ENCODE peak calls at places on chromosomes 2 and 18, in seven cellular contexts. H, Y, N, K, D, F and E are unnamed samples.

GRCh38 chr2:6944546-6944945 is 27.3 kb downstream of the RNF144A start:
- DNase-seq in H (no peak), Y (no peak), N (no peak), K (no peak), D (no peak), F (no peak), E (no peak)

GRCh38 chr2:12538300-12538699 is 178.4 kb upstream of the TRIB2 start:
- DNase-seq in H (no peak), Y (no peak), N (no peak), K (no peak), D (no peak), F (no peak), E (no peak)

GRCh38 chr2:206164261-206164862 is 4.7 kb downstream of the EEF1B2 start:
- DNase-seq in H (peak), Y (peak), N (no peak), K (peak), D (no peak), F (peak), E (peak)

GRCh38 chr2:223047260-223047761 is 4.7 kb upstream of the KCNE4 start:
- DNase-seq in H (no peak), Y (no peak), N (no peak), K (peak), D (no peak), F (peak), E (peak)

GRCh38 chr2:200587007-200587616 is 1.3 kb downstream of the AOX1 start:
- DNase-seq in H (no peak), Y (no peak), N (no peak), K (no peak), D (no peak), F (no peak), E (no peak)

GRCh38 chr2:109636290-109636675 is 22.1 kb downstream of the SOWAHC start:
- DNase-seq in H (no peak), Y (no peak), N (no peak), K (no peak), D (no peak), F (no peak), E (peak)

GRCh38 chr2:156697906-156698305 is 261.7 kb downstream of the GPD2 start:
- DNase-seq in H (no peak), Y (no peak), N (no peak), K (no peak), D (no peak), F (no peak), E (no peak)

GRCh38 chr2:60553496-60553991 is at the start of gene BCL11A:
- DNase-seq in H (peak), Y (peak), N (peak), K (peak), D (no peak), F (peak), E (peak)

GRCh38 chr2:106975641-106976040 is 89.7 kb upstream of the ST6GAL2 start:
- DNase-seq in H (no peak), Y (no peak), N (no peak), K (no peak), D (no peak), F (peak), E (no peak)

GRCh38 chr2:8710951-8711350 is 29.1 kb downstream of the ID2 start:
- DNase-seq in H (no peak), Y (no peak), N (no peak), K (no peak), D (no peak), F (no peak), E (no peak)

GRCh38 chr2:39937621-39938020 is 158.6 kb upstream of the THUMPD2 start:
- DNase-seq in H (no peak), Y (no peak), N (no peak), K (no peak), D (no peak), F (no peak), E (no peak)

GRCh38 chr2:59301466-59302402 is 1060.6 kb upstream of the FANCL start:
- DNase-seq in H (peak), Y (peak), N (peak), K (peak), D (no peak), F (peak), E (peak)

GRCh38 chr18:24799176-24799575 is 338.7 kb downstream of the HRH4 start:
- DNase-seq in H (no peak), Y (no peak), N (no peak), K (peak), D (no peak), F (no peak), E (no peak)

GRCh38 chr2:31233216-31233615 is 736 bp upstream of the EHD3 start:
- DNase-seq in H (no peak), Y (no peak), N (no peak), K (peak), D (no peak), F (peak), E (peak)

GRCh38 chr18:74840492-74841167 is 243.0 kb downstream of the ZNF407 start:
- DNase-seq in H (peak), Y (no peak), N (no peak), K (peak), D (no peak), F (peak), E (peak)